ENCODE peak calls at places on chromosomes 5 and 9, in ten cellular contexts. One of them, this sample, is unnamed.
A peak's percentile ranks its signal among the peaks of the same experiment; 100 is the strongest.

GRCh38 chr5:117519957-117520500 is 945.4 kb upstream of the SEMA6A start:
- DNase-seq in stomach: no peak
- DNase-seq in HepG2: no peak
- DNase-seq in sigmoid colon: no peak
- DNase-seq in K562: no peak
- DNase-seq in esophagus muscularis mucosa: no peak
- DNase-seq in SK-N-SH: no peak
- DNase-seq in suprapubic skin: no peak
- DNase-seq in GM12878: no peak
- DNase-seq in upper lobe of left lung: no peak
- DNase-seq in this sample: no peak

GRCh38 chr9:3954950-3955670 is 344.8 kb downstream of the GLIS3 start:
- DNase-seq in stomach: no peak
- DNase-seq in HepG2: no peak
- DNase-seq in sigmoid colon: no peak
- DNase-seq in K562: peak; percentile 7
- DNase-seq in esophagus muscularis mucosa: no peak
- DNase-seq in SK-N-SH: no peak
- DNase-seq in suprapubic skin: no peak
- DNase-seq in GM12878: no peak
- DNase-seq in upper lobe of left lung: no peak
- DNase-seq in this sample: no peak

GRCh38 chr9:129312251-129312650 is 134.2 kb upstream of the IER5L start:
- DNase-seq in stomach: no peak
- DNase-seq in HepG2: no peak
- DNase-seq in sigmoid colon: peak; percentile 61
- DNase-seq in K562: no peak
- DNase-seq in esophagus muscularis mucosa: no peak
- DNase-seq in SK-N-SH: no peak
- DNase-seq in suprapubic skin: peak; percentile 31
- DNase-seq in GM12878: no peak
- DNase-seq in upper lobe of left lung: no peak
- DNase-seq in this sample: no peak

GRCh38 chr5:68229416-68229815 is 13.9 kb downstream of the PIK3R1 start:
- DNase-seq in stomach: no peak
- DNase-seq in HepG2: no peak
- DNase-seq in sigmoid colon: no peak
- DNase-seq in K562: no peak
- DNase-seq in esophagus muscularis mucosa: no peak
- DNase-seq in SK-N-SH: no peak
- DNase-seq in suprapubic skin: no peak
- DNase-seq in GM12878: no peak
- DNase-seq in upper lobe of left lung: no peak
- DNase-seq in this sample: no peak

GRCh38 chr5:97554992-97555981 is 372.2 kb upstream of the RIOK2 start:
- DNase-seq in stomach: no peak
- DNase-seq in HepG2: no peak
- DNase-seq in sigmoid colon: no peak
- DNase-seq in K562: no peak
- DNase-seq in esophagus muscularis mucosa: no peak
- DNase-seq in SK-N-SH: no peak
- DNase-seq in suprapubic skin: no peak
- DNase-seq in GM12878: no peak
- DNase-seq in upper lobe of left lung: no peak
- DNase-seq in this sample: no peak

GRCh38 chr5:38360323-38361061 is 102.1 kb downstream of the EGFLAM start:
- DNase-seq in stomach: no peak
- DNase-seq in HepG2: no peak
- DNase-seq in sigmoid colon: no peak
- DNase-seq in K562: no peak
- DNase-seq in esophagus muscularis mucosa: no peak
- DNase-seq in SK-N-SH: no peak
- DNase-seq in suprapubic skin: no peak
- DNase-seq in GM12878: no peak
- DNase-seq in upper lobe of left lung: no peak
- DNase-seq in this sample: no peak

GRCh38 chr9:121286973-121287721 is 19.2 kb downstream of the GSN start:
- DNase-seq in stomach: peak; percentile 85
- DNase-seq in HepG2: peak; percentile 86
- DNase-seq in sigmoid colon: peak; percentile 94
- DNase-seq in K562: peak; percentile 94
- DNase-seq in esophagus muscularis mucosa: peak; percentile 97
- DNase-seq in SK-N-SH: no peak
- DNase-seq in suprapubic skin: peak; percentile 91
- DNase-seq in GM12878: no peak
- DNase-seq in upper lobe of left lung: no peak
- DNase-seq in this sample: peak; percentile 87

GRCh38 chr9:27125030-27125429 is 16.0 kb downstream of the TEK start:
- DNase-seq in stomach: peak; percentile 31
- DNase-seq in HepG2: no peak
- DNase-seq in sigmoid colon: peak; percentile 93
- DNase-seq in K562: no peak
- DNase-seq in esophagus muscularis mucosa: no peak
- DNase-seq in SK-N-SH: no peak
- DNase-seq in suprapubic skin: no peak
- DNase-seq in GM12878: no peak
- DNase-seq in upper lobe of left lung: no peak
- DNase-seq in this sample: peak; percentile 57

GRCh38 chr9:122453677-122454135 is 24.0 kb downstream of the OR1J1 start:
- DNase-seq in stomach: no peak
- DNase-seq in HepG2: no peak
- DNase-seq in sigmoid colon: no peak
- DNase-seq in K562: no peak
- DNase-seq in esophagus muscularis mucosa: no peak
- DNase-seq in SK-N-SH: no peak
- DNase-seq in suprapubic skin: no peak
- DNase-seq in GM12878: no peak
- DNase-seq in upper lobe of left lung: no peak
- DNase-seq in this sample: no peak

GRCh38 chr9:113998529-113999255 is 79.4 kb downstream of the AMBP start:
- DNase-seq in stomach: peak; percentile 23
- DNase-seq in HepG2: no peak
- DNase-seq in sigmoid colon: no peak
- DNase-seq in K562: peak; percentile 16
- DNase-seq in esophagus muscularis mucosa: peak; percentile 72
- DNase-seq in SK-N-SH: peak; percentile 56
- DNase-seq in suprapubic skin: peak; percentile 76
- DNase-seq in GM12878: no peak
- DNase-seq in upper lobe of left lung: peak; percentile 59
- DNase-seq in this sample: no peak

GRCh38 chr5:113119271-113119924 is 142.8 kb downstream of the DCP2 start:
- DNase-seq in stomach: no peak
- DNase-seq in HepG2: no peak
- DNase-seq in sigmoid colon: peak; percentile 89
- DNase-seq in K562: no peak
- DNase-seq in esophagus muscularis mucosa: no peak
- DNase-seq in SK-N-SH: peak; percentile 29
- DNase-seq in suprapubic skin: no peak
- DNase-seq in GM12878: no peak
- DNase-seq in upper lobe of left lung: peak; percentile 54
- DNase-seq in this sample: peak; percentile 33

GRCh38 chr5:43437062-43437660 is 25.0 kb upstream of the CCL28 start:
- DNase-seq in stomach: no peak
- DNase-seq in HepG2: no peak
- DNase-seq in sigmoid colon: no peak
- DNase-seq in K562: no peak
- DNase-seq in esophagus muscularis mucosa: no peak
- DNase-seq in SK-N-SH: no peak
- DNase-seq in suprapubic skin: no peak
- DNase-seq in GM12878: no peak
- DNase-seq in upper lobe of left lung: no peak
- DNase-seq in this sample: no peak

GRCh38 chr5:124236366-124237231 is 509.8 kb downstream of the ZNF608 start:
- DNase-seq in stomach: no peak
- DNase-seq in HepG2: no peak
- DNase-seq in sigmoid colon: no peak
- DNase-seq in K562: no peak
- DNase-seq in esophagus muscularis mucosa: no peak
- DNase-seq in SK-N-SH: no peak
- DNase-seq in suprapubic skin: no peak
- DNase-seq in GM12878: no peak
- DNase-seq in upper lobe of left lung: no peak
- DNase-seq in this sample: no peak

GRCh38 chr9:86242012-86242411 is 17.4 kb downstream of the C9orf153 start:
- DNase-seq in stomach: no peak
- DNase-seq in HepG2: no peak
- DNase-seq in sigmoid colon: no peak
- DNase-seq in K562: no peak
- DNase-seq in esophagus muscularis mucosa: peak; percentile 55
- DNase-seq in SK-N-SH: no peak
- DNase-seq in suprapubic skin: no peak
- DNase-seq in GM12878: no peak
- DNase-seq in upper lobe of left lung: no peak
- DNase-seq in this sample: peak; percentile 9

GRCh38 chr9:100160021-100160420 is 61.0 kb downstream of the INVS start:
- DNase-seq in stomach: no peak
- DNase-seq in HepG2: no peak
- DNase-seq in sigmoid colon: no peak
- DNase-seq in K562: no peak
- DNase-seq in esophagus muscularis mucosa: no peak
- DNase-seq in SK-N-SH: no peak
- DNase-seq in suprapubic skin: no peak
- DNase-seq in GM12878: peak; percentile 12
- DNase-seq in upper lobe of left lung: no peak
- DNase-seq in this sample: no peak

GRCh38 chr5:172971482-172971881 is 12.1 kb upstream of the ATP6V0E1 start:
- DNase-seq in stomach: no peak
- DNase-seq in HepG2: no peak
- DNase-seq in sigmoid colon: no peak
- DNase-seq in K562: peak; percentile 44
- DNase-seq in esophagus muscularis mucosa: no peak
- DNase-seq in SK-N-SH: no peak
- DNase-seq in suprapubic skin: no peak
- DNase-seq in GM12878: no peak
- DNase-seq in upper lobe of left lung: no peak
- DNase-seq in this sample: no peak

GRCh38 chr5:178113141-178113787 is at the start of gene N4BP3:
- DNase-seq in stomach: peak; percentile 83
- DNase-seq in HepG2: no peak
- DNase-seq in sigmoid colon: no peak
- DNase-seq in K562: peak; percentile 96
- DNase-seq in esophagus muscularis mucosa: no peak
- DNase-seq in SK-N-SH: peak; percentile 91
- DNase-seq in suprapubic skin: peak; percentile 79
- DNase-seq in GM12878: no peak
- DNase-seq in upper lobe of left lung: peak; percentile 94
- DNase-seq in this sample: peak; percentile 79

GRCh38 chr5:73722224-73722623 is 96.2 kb downstream of the ARHGEF28 start:
- DNase-seq in stomach: no peak
- DNase-seq in HepG2: no peak
- DNase-seq in sigmoid colon: no peak
- DNase-seq in K562: no peak
- DNase-seq in esophagus muscularis mucosa: no peak
- DNase-seq in SK-N-SH: no peak
- DNase-seq in suprapubic skin: no peak
- DNase-seq in GM12878: no peak
- DNase-seq in upper lobe of left lung: no peak
- DNase-seq in this sample: no peak
- TF ChIP-seq EP300 in stomach: no peak
- TF ChIP-seq EP300 in HepG2: no peak
- TF ChIP-seq EP300 in sigmoid colon: no peak
- TF ChIP-seq EP300 in K562: no peak
- TF ChIP-seq EP300 in esophagus muscularis mucosa: no peak
- TF ChIP-seq EP300 in SK-N-SH: no peak
- TF ChIP-seq EP300 in suprapubic skin: no peak
- TF ChIP-seq EP300 in GM12878: no peak
- TF ChIP-seq EP300 in upper lobe of left lung: no peak
- TF ChIP-seq EP300 in this sample: no peak

GRCh38 chr5:160159991-160160826 is 41.0 kb upstream of the PWWP2A start:
- DNase-seq in stomach: peak; percentile 51
- DNase-seq in HepG2: no peak
- DNase-seq in sigmoid colon: no peak
- DNase-seq in K562: no peak
- DNase-seq in esophagus muscularis mucosa: no peak
- DNase-seq in SK-N-SH: no peak
- DNase-seq in suprapubic skin: no peak
- DNase-seq in GM12878: peak; percentile 28
- DNase-seq in upper lobe of left lung: no peak
- DNase-seq in this sample: no peak
- TF ChIP-seq POLR2AphosphoS5 in stomach: no peak
- TF ChIP-seq POLR2AphosphoS5 in HepG2: no peak
- TF ChIP-seq POLR2AphosphoS5 in sigmoid colon: no peak
- TF ChIP-seq POLR2AphosphoS5 in K562: no peak
- TF ChIP-seq POLR2AphosphoS5 in esophagus muscularis mucosa: no peak
- TF ChIP-seq POLR2AphosphoS5 in SK-N-SH: no peak
- TF ChIP-seq POLR2AphosphoS5 in suprapubic skin: no peak
- TF ChIP-seq POLR2AphosphoS5 in GM12878: no peak
- TF ChIP-seq POLR2AphosphoS5 in upper lobe of left lung: no peak
- TF ChIP-seq POLR2AphosphoS5 in this sample: no peak

GRCh38 chr9:89821081-89821480 is 216.3 kb downstream of the GADD45G start:
- DNase-seq in stomach: no peak
- DNase-seq in HepG2: no peak
- DNase-seq in sigmoid colon: no peak
- DNase-seq in K562: no peak
- DNase-seq in esophagus muscularis mucosa: no peak
- DNase-seq in SK-N-SH: no peak
- DNase-seq in suprapubic skin: no peak
- DNase-seq in GM12878: no peak
- DNase-seq in upper lobe of left lung: no peak
- DNase-seq in this sample: no peak
- TF ChIP-seq EP300 in stomach: no peak
- TF ChIP-seq EP300 in HepG2: no peak
- TF ChIP-seq EP300 in sigmoid colon: no peak
- TF ChIP-seq EP300 in K562: no peak
- TF ChIP-seq EP300 in esophagus muscularis mucosa: no peak
- TF ChIP-seq EP300 in SK-N-SH: no peak
- TF ChIP-seq EP300 in suprapubic skin: no peak
- TF ChIP-seq EP300 in GM12878: no peak
- TF ChIP-seq EP300 in upper lobe of left lung: no peak
- TF ChIP-seq EP300 in this sample: no peak

DNA sequence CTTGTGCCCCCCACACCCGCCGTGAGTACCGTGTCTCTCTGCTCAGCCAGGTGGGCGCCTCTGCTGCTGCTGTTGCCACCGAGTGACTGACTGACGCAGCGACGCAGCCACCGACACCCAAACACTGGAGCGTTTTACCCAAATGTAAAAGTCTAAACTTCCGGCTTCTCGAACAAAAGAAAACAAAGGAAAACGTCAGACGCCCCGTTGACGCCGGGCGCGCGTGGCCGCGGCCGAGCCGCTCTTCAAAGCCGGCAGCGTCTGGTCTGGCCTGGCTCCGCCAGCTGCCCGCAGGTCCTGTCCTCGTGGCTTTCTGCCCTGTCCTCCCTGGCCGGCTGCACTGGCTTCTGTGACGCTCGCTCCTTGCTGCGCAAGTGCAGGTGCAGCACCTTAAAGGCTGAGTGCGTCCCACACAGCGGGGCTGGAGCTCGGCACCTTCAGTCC is 41.4 kb upstream of the CLPTM1L start:
- DNase-seq in stomach: peak; percentile 85
- DNase-seq in HepG2: no peak
- DNase-seq in sigmoid colon: no peak
- DNase-seq in K562: peak; percentile 23
- DNase-seq in esophagus muscularis mucosa: no peak
- DNase-seq in SK-N-SH: peak; percentile 84
- DNase-seq in suprapubic skin: no peak
- DNase-seq in GM12878: no peak
- DNase-seq in upper lobe of left lung: peak; percentile 95
- DNase-seq in this sample: peak; percentile 68
- TF ChIP-seq POLR2AphosphoS5 in stomach: peak; percentile 59
- TF ChIP-seq POLR2AphosphoS5 in HepG2: no peak
- TF ChIP-seq POLR2AphosphoS5 in sigmoid colon: no peak
- TF ChIP-seq POLR2AphosphoS5 in K562: no peak
- TF ChIP-seq POLR2AphosphoS5 in esophagus muscularis mucosa: no peak
- TF ChIP-seq POLR2AphosphoS5 in SK-N-SH: no peak
- TF ChIP-seq POLR2AphosphoS5 in suprapubic skin: no peak
- TF ChIP-seq POLR2AphosphoS5 in GM12878: no peak
- TF ChIP-seq POLR2AphosphoS5 in upper lobe of left lung: no peak
- TF ChIP-seq POLR2AphosphoS5 in this sample: peak; percentile 12